ENCODE peak calls at places on chromosomes 12 and 14, in seven cellular contexts. V, R, I, Q, O, N and A are unnamed samples.

GRCh38 chr12:67241482-67241881 is 27.7 kb upstream of the CAND1 start:
- DNase-seq in V (no peak), R (no peak), I (no peak), Q (no peak), O (no peak), N (no peak), A (no peak)

GRCh38 chr12:10220398-10221077 is 7.9 kb downstream of the GABARAPL1 start:
- DNase-seq in V (no peak), R (no peak), I (no peak), Q (peak), O (no peak), N (no peak), A (no peak)

GRCh38 chr12:59904874-59905521 is 309.2 kb downstream of the SLC16A7 start:
- DNase-seq in V (no peak), R (no peak), I (no peak), Q (no peak), O (peak), N (no peak), A (no peak)

GRCh38 chr12:22700126-22700525 is 75.2 kb downstream of the ETNK1 start:
- DNase-seq in V (no peak), R (peak), I (no peak), Q (no peak), O (no peak), N (no peak), A (no peak)

GRCh38 chr14:89504602-89505320 is 87.7 kb upstream of the FOXN3 start:
- DNase-seq in V (no peak), R (no peak), I (no peak), Q (no peak), O (no peak), N (peak), A (no peak)

GRCh38 chr14:105979446-105979845 is 453.1 kb downstream of the TMEM121 start:
- DNase-seq in V (no peak), R (no peak), I (no peak), Q (no peak), O (no peak), N (no peak), A (no peak)

GRCh38 chr12:5096241-5096880 is 52.7 kb downstream of the KCNA5 start:
- DNase-seq in V (no peak), R (no peak), I (no peak), Q (no peak), O (peak), N (no peak), A (no peak)

GRCh38 chr12:111426341-111427185 is 20.8 kb downstream of the SH2B3 start:
- DNase-seq in V (no peak), R (no peak), I (no peak), Q (no peak), O (no peak), N (no peak), A (no peak)

GRCh38 chr12:58268080-58268479 is 326.7 kb downstream of the ATP23 start:
- DNase-seq in V (no peak), R (no peak), I (no peak), Q (no peak), O (no peak), N (no peak), A (no peak)

GRCh38 chr14:101858791-101859537 is 97.5 kb downstream of the PPP2R5C start:
- DNase-seq in V (no peak), R (no peak), I (no peak), Q (no peak), O (no peak), N (no peak), A (no peak)

GRCh38 chr14:104600141-104600643 is 4.4 kb downstream of the TMEM179 start:
- DNase-seq in V (no peak), R (peak), I (no peak), Q (no peak), O (no peak), N (no peak), A (no peak)

GRCh38 chr14:102606296-102606695 is 13.8 kb downstream of the RCOR1 start:
- DNase-seq in V (peak), R (no peak), I (no peak), Q (no peak), O (no peak), N (no peak), A (no peak)

GRCh38 chr12:57086951-57087688 is 1.8 kb upstream of the NAB2 start:
- DNase-seq in V (peak), R (peak), I (peak), Q (peak), O (peak), N (peak), A (peak)

GRCh38 chr14:79965896-79966295 is 245.4 kb downstream of the DIO2 start:
- DNase-seq in V (no peak), R (peak), I (no peak), Q (no peak), O (peak), N (no peak), A (no peak)

GRCh38 chr12:93990832-93991748 is 157.3 kb upstream of the PLXNC1 start:
- DNase-seq in V (no peak), R (peak), I (no peak), Q (no peak), O (no peak), N (no peak), A (no peak)

GRCh38 chr12:2291947-2292346 is 239.2 kb downstream of the CACNA1C start:
- DNase-seq in V (no peak), R (no peak), I (no peak), Q (no peak), O (no peak), N (no peak), A (no peak)

GRCh38 chr12:78096909-78097597 is 266.4 kb downstream of the NAV3 start:
- DNase-seq in V (no peak), R (no peak), I (no peak), Q (peak), O (peak), N (no peak), A (no peak)

GRCh38 chr14:46580941-46581671 is 70.5 kb downstream of the RPL10L start:
- DNase-seq in V (no peak), R (peak), I (peak), Q (no peak), O (no peak), N (peak), A (no peak)

GRCh38 chr14:50658203-50658602 is 9.9 kb downstream of the SAV1 start:
- DNase-seq in V (no peak), R (no peak), I (no peak), Q (no peak), O (no peak), N (no peak), A (no peak)

GRCh38 chr12:18684430-18684829 is 53.4 kb downstream of the PLCZ1 start:
- DNase-seq in V (no peak), R (no peak), I (no peak), Q (no peak), O (no peak), N (no peak), A (no peak)

GRCh38 chr14:90019824-90020523 is 41.8 kb upstream of the KCNK13 start:
- DNase-seq in V (no peak), R (no peak), I (no peak), Q (no peak), O (no peak), N (no peak), A (no peak)

GRCh38 chr12:59322473-59322872 is 273.4 kb upstream of the SLC16A7 start:
- DNase-seq in V (no peak), R (no peak), I (peak), Q (no peak), O (no peak), N (no peak), A (no peak)

GRCh38 chr14:93788557-93789365 is 476 bp upstream of the PRIMA1 start:
- DNase-seq in V (no peak), R (peak), I (peak), Q (peak), O (no peak), N (no peak), A (peak)

GRCh38 chr14:94670692-94671285 is 58.6 kb downstream of the SERPINA3 start:
- DNase-seq in V (no peak), R (no peak), I (no peak), Q (no peak), O (no peak), N (no peak), A (no peak)

GRCh38 chr14:91987192-91987591 is 39.7 kb upstream of the FBLN5 start:
- DNase-seq in V (no peak), R (no peak), I (no peak), Q (no peak), O (no peak), N (no peak), A (no peak)

GRCh38 chr14:104970231-104971068 is 7.7 kb downstream of the AHNAK2 start:
- DNase-seq in V (no peak), R (peak), I (peak), Q (peak), O (peak), N (no peak), A (no peak)

GRCh38 chr14:105647784-105648608 is 121.6 kb downstream of the TMEM121 start:
- DNase-seq in V (no peak), R (no peak), I (no peak), Q (no peak), O (no peak), N (peak), A (no peak)

GRCh38 chr12:105189293-105189692 is 46.7 kb downstream of the APPL2 start:
- DNase-seq in V (no peak), R (no peak), I (no peak), Q (no peak), O (no peak), N (no peak), A (no peak)

GRCh38 chr14:69002069-69002468 is 23.0 kb upstream of the ACTN1 start:
- DNase-seq in V (no peak), R (peak), I (peak), Q (peak), O (no peak), N (no peak), A (no peak)

GRCh38 chr14:96698846-96699543 is 98.2 kb upstream of the VRK1 start:
- DNase-seq in V (peak), R (no peak), I (no peak), Q (no peak), O (no peak), N (peak), A (no peak)

GRCh38 chr12:28961948-28962384 is 187.1 kb upstream of the FAR2 start:
- DNase-seq in V (no peak), R (no peak), I (no peak), Q (peak), O (no peak), N (no peak), A (no peak)

GRCh38 chr12:28958553-28959195 is 190.4 kb upstream of the FAR2 start:
- DNase-seq in V (no peak), R (no peak), I (no peak), Q (no peak), O (no peak), N (no peak), A (no peak)

GRCh38 chr12:28966049-28966778 is 182.9 kb upstream of the FAR2 start:
- DNase-seq in V (no peak), R (no peak), I (no peak), Q (peak), O (no peak), N (no peak), A (no peak)

GRCh38 chr12:28967426-28967825 is 181.7 kb upstream of the FAR2 start:
- DNase-seq in V (no peak), R (no peak), I (no peak), Q (no peak), O (no peak), N (no peak), A (no peak)

DNA sequence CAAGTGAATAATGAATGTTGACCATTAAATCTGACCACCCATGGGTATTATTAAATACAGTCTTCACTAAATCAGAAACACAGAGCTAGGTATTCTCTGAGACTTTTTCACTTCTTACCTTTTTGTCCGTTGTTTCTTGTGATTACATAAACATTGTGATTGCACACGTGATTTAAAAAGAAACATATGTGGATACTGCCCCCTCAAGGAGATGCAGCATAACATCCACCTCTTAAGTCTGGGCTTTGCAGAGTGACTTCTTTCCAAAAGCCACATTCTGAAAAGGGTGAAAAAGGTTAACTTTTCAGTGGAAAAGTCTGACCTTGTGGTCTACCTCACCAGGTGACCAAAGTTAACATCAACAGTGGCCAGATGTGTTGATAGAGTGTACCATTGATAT is 185.5 kb upstream of the FAR2 start:
- DNase-seq in V (no peak), R (peak), I (no peak), Q (no peak), O (no peak), N (no peak), A (no peak)
- TF ChIP-seq CTCF in V (no peak), R (peak), I (no peak), Q (no peak), O (peak), N (no peak), A (peak)

DNA sequence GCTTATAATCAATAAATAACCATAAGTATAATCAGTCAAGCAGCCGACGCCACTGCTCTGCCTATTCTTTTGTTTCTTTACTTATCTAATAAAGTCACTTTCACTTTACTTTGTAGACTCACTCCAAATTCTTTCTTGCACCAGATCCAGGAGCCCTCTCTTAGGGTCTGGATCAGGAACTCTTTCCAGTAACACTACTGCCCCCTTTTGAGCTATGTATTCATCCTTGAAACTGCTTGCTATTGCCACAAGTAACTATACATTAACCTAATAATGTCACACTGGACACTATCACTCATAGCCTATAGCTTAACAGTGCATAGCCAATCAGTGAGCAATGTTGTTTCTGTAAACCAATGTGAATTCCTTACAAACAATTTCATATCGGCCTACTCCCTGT is 2.8 kb upstream of the NID2 start:
- DNase-seq in V (no peak), R (no peak), I (no peak), Q (no peak), O (no peak), N (no peak), A (no peak)
- TF ChIP-seq CTCF in V (no peak), R (peak), I (no peak), Q (no peak), O (no peak), N (no peak), A (no peak)

DNA sequence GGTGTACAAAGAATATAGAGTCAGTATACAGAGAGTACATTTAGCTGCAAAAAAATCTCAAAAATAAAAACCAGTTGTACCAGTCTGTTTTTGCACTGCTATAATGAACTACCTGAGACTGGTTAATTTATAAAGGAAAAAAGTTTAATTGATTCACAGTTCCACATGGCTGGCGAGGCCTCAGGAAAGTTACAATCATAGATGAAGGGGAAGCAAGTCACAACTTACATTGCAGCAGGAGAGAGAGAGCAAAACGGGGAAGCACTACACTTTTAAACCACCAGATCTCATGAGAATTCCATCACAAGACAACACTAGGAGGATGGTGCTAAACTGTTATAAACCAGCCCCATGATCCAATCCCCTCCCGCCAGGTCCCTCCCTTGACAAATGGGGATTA is 185.9 kb downstream of the TMTC3 start:
- DNase-seq in V (no peak), R (no peak), I (no peak), Q (no peak), O (no peak), N (no peak), A (no peak)
- TF ChIP-seq CTCF in V (no peak), R (no peak), I (no peak), Q (no peak), O (no peak), N (no peak), A (no peak)

DNA sequence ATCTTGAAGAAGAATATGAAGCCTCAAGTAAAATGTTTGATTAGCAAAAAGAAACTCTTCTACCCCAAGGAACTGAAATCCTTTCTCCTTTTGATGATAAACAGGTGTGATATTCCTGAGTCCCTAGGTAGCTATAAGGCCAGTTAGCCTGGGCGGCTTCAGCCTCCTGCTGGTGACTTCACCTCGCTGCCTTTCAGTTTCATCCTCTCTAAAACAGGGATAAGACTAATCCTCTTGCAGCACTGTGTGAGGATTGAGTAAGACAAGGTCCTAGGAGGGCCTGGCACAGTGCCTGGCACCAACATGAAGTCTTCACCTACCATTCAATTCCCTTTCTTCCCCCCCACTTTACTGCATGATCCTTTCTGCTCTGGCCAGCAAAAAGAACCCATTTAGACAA is 42.1 kb downstream of the CIT start:
- DNase-seq in V (no peak), R (peak), I (no peak), Q (no peak), O (no peak), N (no peak), A (no peak)
- TF ChIP-seq CTCF in V (no peak), R (no peak), I (no peak), Q (no peak), O (peak), N (no peak), A (no peak)

GRCh38 chr14:23729720-23730387 is 93.7 kb downstream of the DHRS2 start:
- DNase-seq in V (no peak), R (peak), I (peak), Q (no peak), O (no peak), N (no peak), A (no peak)
- TF ChIP-seq CTCF in V (peak), R (no peak), I (no peak), Q (no peak), O (no peak), N (no peak), A (no peak)